ENCODE peak calls at places on chromosomes 6 and 20, in nine cellular contexts. O is neural progenitor cell, T is HCT116, A is HepG2, G is endothelial cell of umbilical vein, U is PC-3, C is OCI-LY7, D is fibroblast of lung, K is GM23248. Z is an unnamed sample.

GRCh38 chr6:106318061-106318460 is 7.5 kb downstream of the ATG5 start:
- DNase-seq in A (no peak), O (no peak), C (no peak), G (no peak), K (no peak), U (no peak), T (no peak), D (no peak), Z (no peak)

GRCh38 chr6:128508588-128509296 is 11.7 kb downstream of the PTPRK start:
- DNase-seq in U (peak; percentile 85), G (peak; percentile 92), T (peak; percentile 61), K (peak; percentile 95), C (no peak), A (peak; percentile 97), O (no peak), D (peak; percentile 96), Z (peak; percentile 48)

GRCh38 chr6:91304506-91304905 is 717.6 kb upstream of the MAP3K7 start:
- DNase-seq in G (no peak), T (no peak), D (peak; percentile 29), U (no peak), O (no peak), K (no peak), A (no peak), C (no peak), Z (no peak)

GRCh38 chr6:31702819-31703716 is at the start of gene ABHD16A:
- DNase-seq in A (peak; percentile 98), O (peak; percentile 97), G (peak; percentile 99), C (peak; percentile 99), T (peak; percentile 98), D (peak; percentile 98), K (peak; percentile 99), U (peak; percentile 98), Z (peak; percentile 99)

GRCh38 chr6:124490123-124490522 is 472.1 kb upstream of the RNF217 start:
- DNase-seq in C (no peak), K (no peak), D (peak; percentile 56), U (no peak), T (no peak), A (no peak), G (peak; percentile 76), O (no peak), Z (no peak)

GRCh38 chr6:67231092-67231491 is 1404.0 kb upstream of the ADGRB3 start:
- DNase-seq in A (no peak), U (no peak), T (no peak), K (no peak), C (no peak), G (no peak), O (no peak), D (no peak), Z (no peak)

GRCh38 chr6:134173936-134174789 is 121.7 kb upstream of the SLC2A12 start:
- DNase-seq in C (peak; percentile 86), K (peak; percentile 86), G (peak; percentile 90), O (peak; percentile 87), D (peak; percentile 77), A (peak; percentile 79), T (peak; percentile 76), U (peak; percentile 85), Z (peak; percentile 89)

GRCh38 chr6:166462461-166463135 is 79.9 kb upstream of the MPC1 start:
- DNase-seq in T (no peak), A (no peak), O (no peak), K (no peak), U (no peak), C (no peak), G (no peak), D (no peak), Z (no peak)

GRCh38 chr20:44787299-44787698 is 23.0 kb downstream of the RIMS4 start:
- DNase-seq in A (no peak), D (no peak), K (no peak), C (no peak), O (no peak), U (no peak), T (no peak), G (no peak), Z (no peak)

GRCh38 chr6:122806290-122806689 is 17.2 kb downstream of the SMPDL3A start:
- DNase-seq in O (no peak), A (no peak), G (no peak), T (no peak), K (peak; percentile 34), U (no peak), C (no peak), D (no peak), Z (no peak)

GRCh38 chr6:3283241-3283640 is 24.5 kb downstream of the PSMG4 start:
- DNase-seq in A (no peak), C (no peak), D (no peak), G (no peak), U (no peak), K (no peak), T (no peak), O (no peak), Z (no peak)

GRCh38 chr20:63737940-63738686 is 1.5 kb upstream of the SLC2A4RG start:
- DNase-seq in A (peak; percentile 90), U (no peak), D (no peak), C (peak; percentile 37), T (no peak), O (peak; percentile 54), K (no peak), G (no peak), Z (peak; percentile 63)

GRCh38 chr20:35899064-35899463 is 55.2 kb downstream of the SCAND1 start:
- DNase-seq in O (no peak), D (no peak), T (no peak), G (no peak), A (no peak), C (no peak), U (no peak), K (no peak), Z (no peak)

GRCh38 chr6:6758915-6759654 is 170.6 kb downstream of the LY86 start:
- DNase-seq in A (peak; percentile 40), D (peak; percentile 63), G (peak; percentile 64), O (peak; percentile 92), T (peak; percentile 32), C (peak; percentile 50), K (peak; percentile 42), U (peak; percentile 61), Z (peak; percentile 77)

GRCh38 chr20:37919389-37920040 is 16.6 kb downstream of the VSTM2L start:
- DNase-seq in C (no peak), O (peak; percentile 38), U (no peak), D (no peak), A (no peak), G (no peak), K (no peak), T (no peak), Z (no peak)

DNA sequence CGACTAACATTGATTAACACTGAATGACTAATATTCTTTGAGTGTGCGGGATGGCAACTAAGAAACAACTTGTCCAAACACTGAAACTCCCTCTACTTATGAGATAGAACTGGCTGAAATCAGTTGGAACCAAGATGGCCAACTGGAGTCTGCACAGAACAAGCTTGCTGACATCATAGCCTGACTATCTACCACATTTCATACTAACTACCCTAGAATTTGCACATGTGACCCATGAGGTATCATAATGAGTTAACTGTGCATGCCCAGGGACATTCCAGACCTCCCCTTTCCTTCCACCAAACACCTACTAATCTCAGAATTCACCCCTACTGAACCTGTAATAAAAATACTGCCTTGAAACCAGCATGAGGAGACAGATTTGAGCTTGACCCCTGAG is 43.2 kb downstream of the PHIP start:
- DNase-seq in K (peak; percentile 16), A (no peak), O (no peak), G (no peak), D (peak; percentile 17), C (no peak), T (no peak), U (no peak), Z (no peak)
- H4K20me1 ChIP-seq in K (peaks cover 3% of the 10 kb centered on the region), A (no peaks in the 10 kb centered on the region), O (peaks cover 94% of the 10 kb centered on the region), G (no peaks in the 10 kb centered on the region), D (no peaks in the 10 kb centered on the region), C (peaks cover 14% of the 10 kb centered on the region), T (no peaks in the 10 kb centered on the region), U (peaks cover 6% of the 10 kb centered on the region), Z (peaks cover 5% of the 10 kb centered on the region)

GRCh38 chr6:7777062-7777461 is 51.2 kb downstream of the BMP6 start:
- DNase-seq in D (no peak), T (no peak), C (no peak), O (no peak), G (no peak), A (peak; percentile 5), K (no peak), U (no peak), Z (no peak)
- H3K4me2 ChIP-seq in D (no peak overlapping the region), T (no peak overlapping the region), C (no peak overlapping the region), O (no peak overlapping the region), G (no peak overlapping the region), A (no peak overlapping the region), K (no peak overlapping the region), U (no peak overlapping the region), Z (no peak overlapping the region)

GRCh38 chr6:502761-503160 is 111.2 kb downstream of the IRF4 start:
- DNase-seq in A (no peak), K (no peak), C (no peak), G (no peak), D (no peak), O (no peak), U (no peak), T (no peak), Z (no peak)

GRCh38 chr6:503610-504362 is 112.2 kb downstream of the IRF4 start:
- DNase-seq in T (no peak), U (no peak), G (no peak), O (no peak), A (no peak), D (no peak), K (no peak), C (no peak), Z (no peak)

GRCh38 chr6:504446-504980 is 113.0 kb downstream of the IRF4 start:
- DNase-seq in K (no peak), T (no peak), U (no peak), C (no peak), G (no peak), A (no peak), O (no peak), D (no peak), Z (no peak)

GRCh38 chr6:499617-500016 is 108.1 kb downstream of the IRF4 start:
- DNase-seq in T (no peak), C (no peak), G (no peak), K (no peak), A (no peak), U (no peak), O (no peak), D (no peak), Z (no peak)

GRCh38 chr6:501891-502601 is 110.5 kb downstream of the IRF4 start:
- DNase-seq in D (no peak), G (no peak), K (no peak), C (no peak), T (no peak), O (peak; percentile 9), U (no peak), A (no peak), Z (no peak)
- H3K4me3 ChIP-seq in D (peak overlapping the region; percentile 41), G (no peak overlapping the region), K (no peak overlapping the region), C (no peak overlapping the region), T (no peak overlapping the region), O (no peak overlapping the region), U (no peak overlapping the region), A (no peak overlapping the region), Z (no peak overlapping the region)

DNA sequence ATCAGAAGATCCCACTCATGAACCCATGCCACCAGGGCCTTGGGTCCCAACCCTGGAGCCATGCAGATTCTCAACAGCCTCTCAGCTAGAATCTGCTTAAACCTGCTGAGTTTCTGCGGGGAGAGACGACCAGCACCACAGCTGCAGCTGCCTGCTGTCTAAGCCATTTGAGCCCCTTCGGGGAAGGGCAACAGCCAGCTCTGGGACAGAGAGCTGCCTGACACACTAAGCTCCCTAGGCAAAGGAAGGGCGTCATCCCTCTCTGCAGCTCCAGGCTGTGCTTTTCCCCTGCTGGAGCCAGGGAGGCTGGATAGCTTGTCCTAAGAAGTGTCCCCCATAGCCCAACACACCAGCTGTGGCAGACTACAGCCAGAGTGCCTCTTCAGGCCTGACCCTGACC is 182.5 kb downstream of the OTOR start:
- DNase-seq in G (no peak), A (no peak), U (no peak), C (no peak), K (no peak), O (peak; percentile 23), T (no peak), D (no peak), Z (no peak)
- H4K20me1 ChIP-seq in G (no peaks in the 10 kb centered on the region), A (no peaks in the 10 kb centered on the region), U (no peaks in the 10 kb centered on the region), C (no peaks in the 10 kb centered on the region), K (no peaks in the 10 kb centered on the region), O (no peaks in the 10 kb centered on the region), T (no peaks in the 10 kb centered on the region), D (no peaks in the 10 kb centered on the region), Z (no peaks in the 10 kb centered on the region)